ENCODE peak calls at places on chromosomes 11 and 22, in four cellular contexts. D is kidney, Q is left lung, G is thoracic aorta. V is an unnamed sample.

GRCh38 chr11:62706841-62707240 is 383 bp downstream of the BSCL2 start:
- DNase-seq in Q (no peak), D (no peak), G (no peak), V (no peak)

GRCh38 chr11:69649576-69649900 is 8.6 kb downstream of the CCND1 start:
- DNase-seq in G (no peak), D (peak; percentile 41), Q (no peak), V (no peak)

GRCh38 chr11:76797341-76798201 is 14.4 kb downstream of the TSKU start:
- DNase-seq in Q (no peak), D (no peak), G (no peak), V (no peak)

GRCh38 chr11:45960387-45961110 is 38.1 kb downstream of the LARGE2 start:
- DNase-seq in D (no peak), G (no peak), Q (no peak), V (no peak)

GRCh38 chr11:113351061-113351460 is 36.5 kb upstream of the ANKK1 start:
- DNase-seq in D (no peak), G (no peak), Q (no peak), V (no peak)

GRCh38 chr11:86303257-86303656 is 1.2 kb downstream of the HIKESHI start:
- DNase-seq in G (no peak), D (no peak), Q (no peak), V (no peak)

GRCh38 chr11:16605440-16605970 is 132.9 kb upstream of the C11orf58 start:
- DNase-seq in Q (peak; percentile 69), G (no peak), D (peak; percentile 72), V (no peak)

GRCh38 chr11:64237484-64237951 is 3.1 kb downstream of the VEGFB start:
- DNase-seq in D (peak; percentile 89), G (no peak), Q (peak; percentile 87), V (no peak)

GRCh38 chr11:75969626-75970308 is 154.8 kb downstream of the UVRAG start:
- DNase-seq in G (no peak), D (no peak), Q (no peak), V (no peak)

GRCh38 chr11:44127130-44127529 is 31.7 kb downstream of the EXT2 start:
- DNase-seq in Q (no peak), G (no peak), D (no peak), V (no peak)

GRCh38 chr11:64752106-64752970 is 7.4 kb downstream of the PYGM start:
- DNase-seq in Q (no peak), G (no peak), D (peak; percentile 54), V (no peak)

GRCh38 chr11:27310710-27311109 is 52.3 kb downstream of the CCDC34 start:
- DNase-seq in Q (no peak), G (no peak), D (no peak), V (no peak)

GRCh38 chr11:117002639-117003305 is 95.5 kb downstream of the SIK3 start:
- DNase-seq in G (no peak), D (no peak), Q (no peak), V (no peak)

GRCh38 chr22:48575567-48576332 is 1251.9 kb downstream of the BRD1 start:
- DNase-seq in Q (peak; percentile 65), G (no peak), D (peak; percentile 56), V (no peak)

GRCh38 chr11:6612008-6612815 is at the start of gene TAF10:
- DNase-seq in Q (peak; percentile 99), G (peak; percentile 95), D (peak; percentile 100), V (peak; percentile 95)

GRCh38 chr11:62919476-62919875 is 1.7 kb downstream of the CHRM1 start:
- DNase-seq in Q (peak; percentile 50), D (no peak), G (no peak), V (no peak)

GRCh38 chr11:70505331-70505731 is 107.0 kb downstream of the CTTN start:
- DNase-seq in D (peak; percentile 54), G (no peak), Q (peak; percentile 64), V (no peak)

GRCh38 chr11:22730319-22730718 is 63.9 kb downstream of the GAS2 start:
- DNase-seq in Q (no peak), G (no peak), D (no peak), V (no peak)

GRCh38 chr22:25197335-25197734 is 2.3 kb upstream of the CRYBB3 start:
- DNase-seq in D (no peak), Q (no peak), G (no peak), V (no peak)

GRCh38 chr11:32288276-32288675 is 147.1 kb downstream of the WT1 start:
- DNase-seq in D (no peak), G (no peak), Q (no peak), V (no peak)

GRCh38 chr11:79466411-79466810 is 25.6 kb upstream of the TENM4 start:
- DNase-seq in Q (no peak), D (no peak), G (no peak), V (no peak)

GRCh38 chr11:73157141-73158010 is 15.3 kb upstream of the FCHSD2 start:
- DNase-seq in Q (peak; percentile 75), D (peak; percentile 91), G (peak; percentile 56), V (no peak)

GRCh38 chr22:37529652-37530345 is 10.6 kb upstream of the CARD10 start:
- DNase-seq in G (no peak), D (peak; percentile 12), Q (no peak), V (no peak)

GRCh38 chr11:7603031-7603781 is 70.1 kb downstream of the CYB5R2 start:
- DNase-seq in G (no peak), Q (no peak), D (no peak), V (no peak)

GRCh38 chr11:94577841-94578240 is 10.7 kb downstream of the PIWIL4 start:
- DNase-seq in Q (no peak), G (no peak), D (no peak), V (no peak)

GRCh38 chr11:70948855-70949551 is 303.4 kb downstream of the SHANK2 start:
- DNase-seq in Q (no peak), D (peak; percentile 69), G (no peak), V (no peak)

GRCh38 chr11:57978686-57979531 is 44.8 kb upstream of the OR9Q1 start:
- DNase-seq in D (no peak), G (no peak), Q (no peak), V (no peak)

GRCh38 chr11:371716-372590 is 2.7 kb downstream of the B4GALNT4 start:
- DNase-seq in Q (peak; percentile 72), D (peak; percentile 57), G (no peak), V (no peak)

GRCh38 chr11:118438314-118438931 is 2.1 kb downstream of the KMT2A start:
- DNase-seq in D (no peak), G (no peak), Q (no peak), V (peak; percentile 31)

GRCh38 chr11:88538088-88538487 is 200.6 kb upstream of the CTSC start:
- DNase-seq in G (no peak), D (no peak), Q (no peak), V (no peak)

DNA sequence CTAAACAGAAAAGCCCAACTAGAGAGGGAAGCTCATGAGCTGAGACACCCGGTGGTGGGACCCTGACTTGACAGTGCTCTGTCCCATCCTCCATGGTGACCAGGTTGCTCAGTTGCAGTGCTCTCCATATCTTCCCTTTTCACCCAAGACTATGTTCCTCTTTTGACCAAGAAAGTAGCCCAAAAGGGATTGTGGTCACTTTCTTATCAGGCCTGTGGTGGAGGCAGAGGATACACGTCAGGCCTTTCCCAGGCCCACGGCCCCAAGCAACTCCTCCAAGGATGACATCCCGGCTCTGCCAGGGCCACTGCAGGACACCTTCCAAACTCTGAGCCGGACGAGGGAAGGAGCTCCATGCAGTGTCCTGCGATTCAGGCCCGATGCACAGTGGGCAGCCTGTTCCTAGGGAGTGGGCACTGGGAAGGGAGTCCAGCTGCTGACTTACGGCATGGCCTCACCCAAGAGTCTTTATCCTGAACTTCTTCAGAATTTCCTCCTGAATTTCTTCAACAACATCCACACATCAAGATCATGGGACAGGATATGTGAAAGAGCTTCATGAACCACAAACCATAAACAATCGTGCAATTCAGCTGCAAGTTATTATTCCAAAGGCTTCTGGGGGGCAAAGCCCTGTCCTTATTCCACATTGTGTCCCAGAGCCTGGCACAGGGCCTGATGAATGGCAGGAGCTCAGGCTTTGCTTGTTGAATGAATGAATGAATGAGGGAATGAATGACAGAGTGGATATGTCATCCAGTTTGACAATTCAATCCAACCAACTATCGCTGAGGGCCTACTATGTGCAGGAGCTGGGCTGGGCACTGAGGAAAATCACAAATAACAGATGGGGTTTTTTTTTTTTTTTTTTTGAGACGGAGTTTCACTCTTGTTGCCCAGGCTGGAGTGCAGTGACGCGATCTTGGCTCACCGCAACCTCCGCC is 36.0 kb upstream of the MYH9 start:
- DNase-seq in G (no peak), Q (no peak), D (no peak), V (no peak)
- TF ChIP-seq CTCF in G (no peak), Q (no peak), D (no peak), V (no peak)

GRCh38 chr22:39430576-39431150 is 26.1 kb upstream of the MGAT3 start:
- DNase-seq in Q (peak; percentile 53), D (no peak), G (no peak), V (no peak)

GRCh38 chr22:39428597-39429071 is 28.2 kb upstream of the MGAT3 start:
- DNase-seq in D (no peak), G (no peak), Q (peak; percentile 38), V (no peak)

GRCh38 chr22:39429186-39429585 is 27.6 kb upstream of the MGAT3 start:
- DNase-seq in D (no peak), Q (no peak), G (no peak), V (no peak)

GRCh38 chr22:39431216-39431801 is 25.5 kb upstream of the MGAT3 start:
- DNase-seq in G (no peak), Q (peak; percentile 50), D (peak; percentile 53), V (no peak)

DNA sequence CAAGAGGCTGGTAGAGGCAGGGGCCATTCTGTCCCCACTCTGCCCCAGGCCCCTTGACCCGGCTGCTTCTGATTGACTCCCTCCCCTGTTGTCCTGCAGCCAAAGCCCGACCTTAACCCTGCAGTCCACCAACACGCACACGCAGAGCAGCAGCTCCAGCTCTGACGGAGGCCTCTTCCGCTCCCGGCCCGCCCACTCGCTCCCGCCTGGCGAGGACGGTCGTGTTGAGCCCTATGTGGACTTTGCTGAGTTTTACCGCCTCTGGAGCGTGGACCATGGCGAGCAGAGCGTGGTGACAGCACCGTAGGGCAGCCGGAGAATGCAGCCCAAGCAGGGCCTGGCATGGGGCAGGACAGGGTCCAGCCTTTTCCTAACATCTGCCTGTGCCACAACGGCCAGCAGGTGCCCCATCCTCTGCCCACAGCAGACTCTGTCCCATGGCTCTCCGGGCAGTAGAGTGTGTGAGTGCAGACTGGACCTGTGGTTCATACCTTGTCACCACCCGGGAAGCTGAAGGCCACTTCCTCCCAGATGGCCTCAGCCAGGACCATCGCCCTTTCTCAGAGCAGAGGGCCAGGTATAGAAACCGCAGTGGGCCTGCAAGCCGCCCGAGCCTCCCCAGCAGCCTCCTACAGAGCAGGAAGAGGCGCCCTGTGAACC is 26.8 kb upstream of the MGAT3 start:
- DNase-seq in Q (peak; percentile 61), G (no peak), D (no peak), V (no peak)
- H3K27ac ChIP-seq in Q (no peak overlapping the region), G (peak overlapping the region; percentile 96), D (no peak overlapping the region), V (no peak overlapping the region)

DNA sequence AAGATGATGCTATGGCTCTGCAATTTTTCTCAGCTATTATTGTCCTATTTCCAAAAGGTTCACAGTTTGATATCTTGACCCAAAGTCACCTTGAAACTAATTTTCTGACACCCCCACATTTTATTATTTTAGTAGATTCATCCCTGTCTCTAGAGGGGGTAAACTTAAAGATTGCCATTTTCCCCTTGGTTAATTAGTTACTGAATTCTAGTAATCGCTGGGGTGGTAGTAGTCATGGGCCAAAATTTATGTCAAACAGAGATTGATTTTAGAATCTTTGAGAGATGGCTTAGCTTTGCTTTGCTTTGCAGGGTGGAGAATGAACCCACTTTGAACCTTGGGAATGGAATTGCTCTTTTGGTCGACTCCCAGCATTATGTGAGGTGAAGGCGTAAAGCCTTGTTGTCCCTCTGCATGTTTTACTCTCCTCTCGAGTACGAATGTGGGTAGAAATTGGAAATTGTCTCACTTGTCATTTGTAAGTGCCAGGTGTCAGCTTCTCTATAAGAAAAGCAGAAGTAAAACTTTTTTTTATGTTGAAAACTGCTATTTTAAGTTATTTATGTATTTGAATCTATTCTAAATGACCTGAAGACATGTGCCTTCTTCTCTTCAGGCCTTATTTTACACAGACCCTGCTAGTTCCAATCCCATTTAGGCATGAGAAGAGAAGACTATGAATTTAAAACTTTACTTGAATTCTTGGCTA is 42.4 kb upstream of the RCE1 start:
- DNase-seq in Q (no peak), G (no peak), D (no peak), V (no peak)
- H3K9me3 ChIP-seq in Q (no peaks in the 10 kb centered on the region), G (no peaks in the 10 kb centered on the region), D (no peaks in the 10 kb centered on the region), V (no peaks in the 10 kb centered on the region)

GRCh38 chr11:67239795-67240574 is 26.3 kb upstream of the GRK2 start:
- DNase-seq in D (peak; percentile 99), Q (peak; percentile 97), G (peak; percentile 93), V (peak; percentile 94)
- TF ChIP-seq CTCF in D (no peak), Q (peak; percentile 27), G (no peak), V (no peak)

V was measured in CD4-positive, alpha-beta T cell.